ENCODE peak calls at places on chromosomes 4 and X, in six cellular contexts. V is activated CD4-positive, alpha-beta T cell treated with anti-CD3 and anti-CD28 coated beads, Interleukin-2, amount 50 U/mL, for 48 hours; T is H7; G is CD4-positive, alpha-beta T cell; I is left colon; P is esophagus squamous epithelium. Z is an unnamed sample.

GRCh38 chrX:49184294-49185061 is 1.7 kb downstream of the PRICKLE3 start:
- DNase-seq in V (peak; percentile 69), P (no peak), I (peak; percentile 96), T (peak; percentile 86), G (no peak), Z (peak; percentile 84)

GRCh38 chrX:50941638-50942037 is 31.1 kb downstream of the BMP15 start:
- DNase-seq in T (no peak), I (peak; percentile 28), P (no peak), V (peak; percentile 4), G (no peak), Z (no peak)

GRCh38 chr4:153467154-153467896 is 1.2 kb downstream of the TMEM131L start:
- DNase-seq in V (peak; percentile 61), G (peak; percentile 23), I (peak; percentile 86), P (peak; percentile 36), T (peak; percentile 87), Z (peak; percentile 74)

GRCh38 chr4:104425003-104425402 is 69.7 kb downstream of the CXXC4 start:
- DNase-seq in V (no peak), T (no peak), I (peak; percentile 14), P (no peak), G (no peak), Z (no peak)

GRCh38 chr4:9800878-9801277 is 19.4 kb downstream of the DRD5 start:
- DNase-seq in V (no peak), P (no peak), G (no peak), I (no peak), T (no peak), Z (no peak)

GRCh38 chr4:174549696-174550095 is 27.4 kb upstream of the HPGD start:
- DNase-seq in T (no peak), I (no peak), G (no peak), P (no peak), V (no peak), Z (no peak)

GRCh38 chrX:64580035-64580434 is 184.8 kb upstream of the MTMR8 start:
- DNase-seq in I (no peak), P (no peak), G (no peak), T (peak; percentile 4), V (no peak), Z (no peak)

GRCh38 chr4:42515156-42515884 is 118.0 kb downstream of the SHISA3 start:
- DNase-seq in V (no peak), I (no peak), G (no peak), P (no peak), T (peak; percentile 26), Z (no peak)

GRCh38 chr4:20181926-20182325 is 69.8 kb upstream of the SLIT2 start:
- DNase-seq in G (no peak), V (no peak), I (no peak), T (no peak), P (no peak), Z (no peak)

GRCh38 chr4:158805628-158806471 is 37.0 kb downstream of the FNIP2 start:
- DNase-seq in P (no peak), I (no peak), V (no peak), T (no peak), G (no peak), Z (no peak)

GRCh38 chrX:443676-444210 is 57.0 kb upstream of the PPP2R3B start:
- DNase-seq in G (no peak), V (no peak), P (no peak), I (no peak), T (no peak), Z (no peak)

GRCh38 chr4:4869380-4869723 is 9.9 kb downstream of the MSX1 start:
- DNase-seq in G (no peak), P (no peak), I (no peak), V (no peak), T (peak; percentile 55), Z (no peak)

GRCh38 chrX:102712967-102713677 is 874 bp downstream of the GPRASP2 start:
- DNase-seq in G (no peak), P (no peak), I (peak; percentile 48), T (peak; percentile 31), V (peak; percentile 10), Z (no peak)

GRCh38 chr4:85039526-85039925 is 73.0 kb upstream of the WDFY3 start:
- DNase-seq in P (no peak), T (no peak), I (no peak), V (no peak), G (no peak), Z (no peak)

GRCh38 chrX:104670051-104670450 is 104.1 kb downstream of the IL1RAPL2 start:
- DNase-seq in P (no peak), V (no peak), T (no peak), G (no peak), I (no peak), Z (no peak)

GRCh38 chrX:63426519-63426918 is 75.4 kb upstream of the SPIN4 start:
- DNase-seq in P (no peak), G (no peak), V (no peak), I (no peak), T (no peak), Z (no peak)

GRCh38 chr4:6538586-6538985 is 36.4 kb upstream of the MAN2B2 start:
- DNase-seq in G (no peak), I (no peak), T (peak; percentile 46), P (no peak), V (no peak), Z (no peak)